ENCODE peak calls at places on chromosomes 16 and 17, in ten cellular contexts. One of them, this sample, is unnamed.

GRCh38 chr17:21286066-21286770 is 1.7 kb downstream of the MAP2K3 start:
- DNase-seq in brain microvascular endothelial cell: peak; percentile 98
- DNase-seq in transverse colon: peak; percentile 92
- DNase-seq in fibroblast of lung: peak; percentile 99
- DNase-seq in GM23338: no peak
- DNase-seq in PC-3: peak; percentile 99
- DNase-seq in HCT116: peak; percentile 81
- DNase-seq in aorta: peak; percentile 97
- DNase-seq in neuronal stem cell: no peak
- DNase-seq in SJCRH30: peak; percentile 94
- DNase-seq in this sample: peak; percentile 91

GRCh38 chr17:5883775-5884665 is 186.2 kb upstream of the WSCD1 start:
- DNase-seq in transverse colon: no peak
- DNase-seq in HCT116: no peak
- DNase-seq in SJCRH30: no peak
- DNase-seq in neuronal stem cell: no peak
- DNase-seq in aorta: no peak
- DNase-seq in brain microvascular endothelial cell: no peak
- DNase-seq in GM23338: no peak
- DNase-seq in PC-3: peak; percentile 90
- DNase-seq in fibroblast of lung: no peak
- DNase-seq in this sample: no peak

GRCh38 chr16:22402191-22402590 is 27.8 kb upstream of the CDR2 start:
- DNase-seq in aorta: no peak
- DNase-seq in GM23338: no peak
- DNase-seq in fibroblast of lung: peak; percentile 44
- DNase-seq in HCT116: no peak
- DNase-seq in SJCRH30: no peak
- DNase-seq in PC-3: peak; percentile 25
- DNase-seq in transverse colon: no peak
- DNase-seq in brain microvascular endothelial cell: no peak
- DNase-seq in neuronal stem cell: no peak
- DNase-seq in this sample: no peak

GRCh38 chr17:51229889-51230288 is 30.0 kb downstream of the MBTD1 start:
- DNase-seq in HCT116: no peak
- DNase-seq in neuronal stem cell: no peak
- DNase-seq in brain microvascular endothelial cell: no peak
- DNase-seq in transverse colon: no peak
- DNase-seq in aorta: no peak
- DNase-seq in PC-3: no peak
- DNase-seq in fibroblast of lung: no peak
- DNase-seq in SJCRH30: no peak
- DNase-seq in GM23338: no peak
- DNase-seq in this sample: no peak

GRCh38 chr16:54632322-54632721 is 298.3 kb upstream of the IRX5 start:
- DNase-seq in transverse colon: no peak
- DNase-seq in fibroblast of lung: no peak
- DNase-seq in brain microvascular endothelial cell: no peak
- DNase-seq in SJCRH30: no peak
- DNase-seq in GM23338: no peak
- DNase-seq in PC-3: no peak
- DNase-seq in aorta: no peak
- DNase-seq in neuronal stem cell: no peak
- DNase-seq in HCT116: no peak
- DNase-seq in this sample: no peak

GRCh38 chr17:82568997-82569393 is 49.5 kb downstream of the FOXK2 start:
- DNase-seq in fibroblast of lung: no peak
- DNase-seq in GM23338: no peak
- DNase-seq in HCT116: no peak
- DNase-seq in brain microvascular endothelial cell: no peak
- DNase-seq in neuronal stem cell: no peak
- DNase-seq in transverse colon: no peak
- DNase-seq in PC-3: no peak
- DNase-seq in aorta: no peak
- DNase-seq in SJCRH30: no peak
- DNase-seq in this sample: no peak

GRCh38 chr17:50542795-50543774 is 3.9 kb upstream of the SPATA20 start:
- DNase-seq in fibroblast of lung: no peak
- DNase-seq in transverse colon: peak; percentile 81
- DNase-seq in brain microvascular endothelial cell: no peak
- DNase-seq in PC-3: peak; percentile 75
- DNase-seq in aorta: no peak
- DNase-seq in SJCRH30: no peak
- DNase-seq in GM23338: no peak
- DNase-seq in HCT116: no peak
- DNase-seq in neuronal stem cell: no peak
- DNase-seq in this sample: peak; percentile 94

GRCh38 chr17:17874478-17874877 is 37.7 kb upstream of the SREBF1 start:
- DNase-seq in transverse colon: no peak
- DNase-seq in HCT116: no peak
- DNase-seq in GM23338: no peak
- DNase-seq in brain microvascular endothelial cell: peak; percentile 17
- DNase-seq in PC-3: peak; percentile 71
- DNase-seq in fibroblast of lung: peak; percentile 78
- DNase-seq in neuronal stem cell: no peak
- DNase-seq in aorta: no peak
- DNase-seq in SJCRH30: peak; percentile 75
- DNase-seq in this sample: no peak

DNA sequence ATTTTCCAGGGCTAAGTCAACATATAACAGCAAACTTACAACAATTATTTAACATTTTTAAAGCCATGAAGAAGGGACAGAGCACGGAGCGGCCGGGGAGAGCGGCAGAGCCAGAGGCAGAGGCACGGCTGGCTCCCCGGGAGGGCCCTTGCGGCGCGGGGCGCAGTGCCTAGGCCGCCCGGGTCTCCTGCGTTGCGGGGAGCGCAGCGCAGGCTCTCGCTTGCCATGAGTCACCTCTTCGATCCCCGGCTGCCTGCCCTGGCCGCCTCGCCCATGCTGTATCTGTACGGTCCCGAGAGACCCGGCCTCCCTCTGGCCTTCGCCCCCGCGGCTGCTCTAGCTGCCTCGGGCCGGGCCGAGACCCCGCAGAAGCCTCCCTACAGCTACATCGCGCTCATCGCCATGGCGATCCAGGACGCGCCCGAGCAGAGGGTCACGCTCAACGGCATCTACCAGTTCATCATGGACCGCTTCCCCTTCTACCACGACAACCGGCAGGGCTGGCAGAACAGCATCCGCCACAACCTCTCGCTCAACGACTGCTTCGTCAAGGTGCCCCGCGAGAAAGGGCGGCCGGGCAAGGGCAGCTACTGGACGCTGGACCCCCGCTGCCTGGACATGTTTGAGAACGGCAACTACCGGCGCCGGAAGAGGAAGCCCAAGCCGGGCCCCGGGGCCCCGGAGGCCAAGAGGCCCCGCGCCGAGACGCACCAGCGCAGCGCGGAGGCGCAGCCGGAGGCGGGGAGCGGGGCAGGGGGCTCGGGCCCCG is at the start of gene FOXL1:
- DNase-seq in brain microvascular endothelial cell: peak; percentile 78
- DNase-seq in fibroblast of lung: peak; percentile 83
- DNase-seq in PC-3: no peak
- DNase-seq in neuronal stem cell: no peak
- DNase-seq in GM23338: peak; percentile 55
- DNase-seq in transverse colon: no peak
- DNase-seq in SJCRH30: peak; percentile 58
- DNase-seq in HCT116: no peak
- DNase-seq in aorta: peak; percentile 73
- DNase-seq in this sample: no peak
- H3K27me3 ChIP-seq in brain microvascular endothelial cell: no peaks in the 10 kb centered on the region
- H3K27me3 ChIP-seq in fibroblast of lung: no peaks in the 10 kb centered on the region
- H3K27me3 ChIP-seq in PC-3: no peaks in the 10 kb centered on the region
- H3K27me3 ChIP-seq in neuronal stem cell: peaks cover 100% of the 10 kb centered on the region
- H3K27me3 ChIP-seq in GM23338: peaks cover 98% of the 10 kb centered on the region
- H3K27me3 ChIP-seq in transverse colon: peaks cover 87% of the 10 kb centered on the region
- H3K27me3 ChIP-seq in SJCRH30: no peaks in the 10 kb centered on the region
- H3K27me3 ChIP-seq in HCT116: no peaks in the 10 kb centered on the region
- H3K27me3 ChIP-seq in aorta: no peaks in the 10 kb centered on the region
- H3K27me3 ChIP-seq in this sample: peaks cover 20% of the 10 kb centered on the region

DNA sequence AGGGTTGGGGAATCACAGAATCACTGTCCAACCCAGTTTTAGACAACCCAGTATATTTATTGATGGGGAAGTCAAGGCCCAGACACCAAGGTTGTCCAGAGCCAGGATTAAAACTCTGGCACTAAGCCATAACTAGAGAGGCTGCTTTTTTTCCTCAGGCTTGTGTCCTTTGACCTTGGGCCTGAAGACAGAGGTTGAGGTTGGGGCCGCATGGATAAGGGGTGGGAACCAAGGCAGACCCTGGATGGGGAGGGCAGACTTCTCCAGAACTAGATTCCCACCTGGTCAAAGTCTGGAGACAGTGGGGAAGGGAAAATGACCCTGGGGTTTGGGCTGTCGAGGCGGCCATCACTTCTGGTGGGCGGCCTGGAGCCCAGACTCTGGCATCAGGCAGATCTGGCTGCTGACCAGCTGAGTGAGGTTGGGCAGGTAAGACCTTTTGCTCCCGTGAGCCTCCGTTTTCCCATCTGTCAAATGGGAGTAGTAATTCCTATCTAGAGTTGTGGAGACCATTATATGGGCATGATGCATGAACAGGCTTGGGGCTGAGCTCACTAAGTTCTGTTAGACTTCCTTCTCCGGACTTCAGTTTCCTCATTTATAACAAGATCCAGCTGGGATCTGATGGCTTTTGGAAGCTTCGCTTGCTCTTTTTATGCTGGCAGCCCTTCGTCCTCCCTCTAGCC is 17.9 kb downstream of the IGFBP4 start:
- DNase-seq in HCT116: no peak
- DNase-seq in aorta: no peak
- DNase-seq in neuronal stem cell: no peak
- DNase-seq in fibroblast of lung: no peak
- DNase-seq in PC-3: peak; percentile 5
- DNase-seq in brain microvascular endothelial cell: no peak
- DNase-seq in GM23338: no peak
- DNase-seq in transverse colon: no peak
- DNase-seq in SJCRH30: no peak
- DNase-seq in this sample: no peak
- H3K27me3 ChIP-seq in HCT116: no peaks in the 10 kb centered on the region
- H3K27me3 ChIP-seq in aorta: no peaks in the 10 kb centered on the region
- H3K27me3 ChIP-seq in neuronal stem cell: no peaks in the 10 kb centered on the region
- H3K27me3 ChIP-seq in fibroblast of lung: no peaks in the 10 kb centered on the region
- H3K27me3 ChIP-seq in PC-3: no peaks in the 10 kb centered on the region
- H3K27me3 ChIP-seq in brain microvascular endothelial cell: no peaks in the 10 kb centered on the region
- H3K27me3 ChIP-seq in GM23338: no peaks in the 10 kb centered on the region
- H3K27me3 ChIP-seq in transverse colon: no peaks in the 10 kb centered on the region
- H3K27me3 ChIP-seq in SJCRH30: no peaks in the 10 kb centered on the region
- H3K27me3 ChIP-seq in this sample: no peaks in the 10 kb centered on the region

GRCh38 chr16:51872536-51872935 is 674.4 kb downstream of the TOX3 start:
- DNase-seq in SJCRH30: no peak
- DNase-seq in brain microvascular endothelial cell: no peak
- DNase-seq in transverse colon: no peak
- DNase-seq in aorta: no peak
- DNase-seq in fibroblast of lung: no peak
- DNase-seq in neuronal stem cell: no peak
- DNase-seq in PC-3: no peak
- DNase-seq in GM23338: no peak
- DNase-seq in HCT116: no peak
- DNase-seq in this sample: no peak

GRCh38 chr16:51864575-51864974 is 682.4 kb downstream of the TOX3 start:
- DNase-seq in GM23338: no peak
- DNase-seq in fibroblast of lung: no peak
- DNase-seq in neuronal stem cell: no peak
- DNase-seq in HCT116: no peak
- DNase-seq in transverse colon: no peak
- DNase-seq in PC-3: no peak
- DNase-seq in brain microvascular endothelial cell: no peak
- DNase-seq in aorta: no peak
- DNase-seq in SJCRH30: no peak
- DNase-seq in this sample: no peak

GRCh38 chr16:51875834-51876725 is 670.9 kb downstream of the TOX3 start:
- DNase-seq in brain microvascular endothelial cell: no peak
- DNase-seq in SJCRH30: peak; percentile 72
- DNase-seq in neuronal stem cell: no peak
- DNase-seq in GM23338: no peak
- DNase-seq in HCT116: no peak
- DNase-seq in fibroblast of lung: no peak
- DNase-seq in transverse colon: no peak
- DNase-seq in aorta: no peak
- DNase-seq in PC-3: no peak
- DNase-seq in this sample: no peak

DNA sequence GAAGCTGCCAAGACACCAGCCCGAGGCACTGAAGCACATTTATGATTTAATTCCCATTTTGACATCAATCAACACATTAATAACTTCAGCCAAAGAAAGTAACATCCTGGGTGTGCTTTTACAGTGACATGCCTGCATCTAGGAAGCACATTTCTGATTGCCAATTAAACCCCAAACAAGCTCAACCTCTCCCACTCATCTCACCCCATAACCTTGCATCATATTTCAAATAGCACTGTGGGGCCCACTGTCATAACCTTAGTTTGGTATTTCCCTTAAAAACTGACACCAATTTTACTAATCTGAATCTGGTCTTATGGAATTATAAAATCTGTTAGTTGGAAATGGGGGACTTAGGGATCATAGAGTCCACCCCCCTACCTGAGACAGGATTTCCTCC is 676.5 kb downstream of the TOX3 start:
- DNase-seq in PC-3: no peak
- DNase-seq in aorta: no peak
- DNase-seq in GM23338: no peak
- DNase-seq in brain microvascular endothelial cell: no peak
- DNase-seq in transverse colon: no peak
- DNase-seq in SJCRH30: no peak
- DNase-seq in HCT116: no peak
- DNase-seq in fibroblast of lung: no peak
- DNase-seq in neuronal stem cell: no peak
- DNase-seq in this sample: no peak
- H3K27me3 ChIP-seq in PC-3: no peaks in the 10 kb centered on the region
- H3K27me3 ChIP-seq in aorta: no peaks in the 10 kb centered on the region
- H3K27me3 ChIP-seq in GM23338: no peaks in the 10 kb centered on the region
- H3K27me3 ChIP-seq in brain microvascular endothelial cell: no peaks in the 10 kb centered on the region
- H3K27me3 ChIP-seq in transverse colon: no peaks in the 10 kb centered on the region
- H3K27me3 ChIP-seq in SJCRH30: no peaks in the 10 kb centered on the region
- H3K27me3 ChIP-seq in HCT116: no peaks in the 10 kb centered on the region
- H3K27me3 ChIP-seq in fibroblast of lung: no peaks in the 10 kb centered on the region
- H3K27me3 ChIP-seq in neuronal stem cell: no peaks in the 10 kb centered on the region
- H3K27me3 ChIP-seq in this sample: no peaks in the 10 kb centered on the region

DNA sequence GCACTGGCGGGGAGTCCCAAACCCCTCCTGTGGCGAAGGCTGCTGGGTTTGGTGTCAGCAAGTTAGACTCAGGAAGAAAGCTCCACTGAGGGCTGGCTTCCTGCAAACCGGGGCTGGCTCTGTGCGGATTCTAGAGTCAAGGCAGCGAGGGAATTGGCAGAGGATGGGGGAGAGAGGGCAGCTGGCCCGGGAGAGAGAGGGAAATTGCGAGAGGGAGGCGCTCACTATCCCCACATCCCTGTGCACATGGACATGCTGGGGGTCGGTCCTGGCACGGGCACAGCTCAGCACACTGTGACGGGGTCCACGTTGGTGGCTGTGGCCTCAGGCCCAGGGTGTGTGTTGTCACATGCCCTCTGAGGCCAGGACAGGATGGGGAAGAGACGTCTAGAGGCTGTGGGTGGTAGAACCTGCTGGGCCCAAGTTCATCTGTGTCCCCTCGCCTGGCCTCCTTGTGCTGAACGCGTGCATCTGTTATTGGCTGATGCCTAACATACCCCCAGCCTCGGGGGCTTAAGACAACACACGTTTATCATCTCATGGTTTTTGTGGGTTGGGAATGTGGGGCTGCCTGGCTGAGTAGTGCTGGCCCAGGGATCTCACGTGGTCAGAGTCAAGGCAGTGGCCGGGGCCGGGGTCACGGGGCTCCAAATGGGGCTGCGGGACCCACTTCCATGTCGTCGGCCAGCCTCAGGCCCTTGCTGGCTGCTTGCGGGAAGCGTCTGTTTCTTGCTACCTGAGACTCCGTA is 16.7 kb upstream of the JPH3 start:
- DNase-seq in HCT116: no peak
- DNase-seq in brain microvascular endothelial cell: no peak
- DNase-seq in PC-3: no peak
- DNase-seq in SJCRH30: no peak
- DNase-seq in GM23338: no peak
- DNase-seq in aorta: peak; percentile 34
- DNase-seq in fibroblast of lung: no peak
- DNase-seq in transverse colon: no peak
- DNase-seq in neuronal stem cell: no peak
- DNase-seq in this sample: no peak
- H3K27me3 ChIP-seq in HCT116: peaks cover 14% of the 10 kb centered on the region
- H3K27me3 ChIP-seq in brain microvascular endothelial cell: peaks cover 3% of the 10 kb centered on the region
- H3K27me3 ChIP-seq in PC-3: peaks cover 8% of the 10 kb centered on the region
- H3K27me3 ChIP-seq in SJCRH30: no peaks in the 10 kb centered on the region
- H3K27me3 ChIP-seq in GM23338: no peaks in the 10 kb centered on the region
- H3K27me3 ChIP-seq in aorta: peaks cover 2% of the 10 kb centered on the region
- H3K27me3 ChIP-seq in fibroblast of lung: peaks cover 9% of the 10 kb centered on the region
- H3K27me3 ChIP-seq in transverse colon: peaks cover 56% of the 10 kb centered on the region
- H3K27me3 ChIP-seq in neuronal stem cell: peaks cover 62% of the 10 kb centered on the region
- H3K27me3 ChIP-seq in this sample: peaks cover 27% of the 10 kb centered on the region

This sample was measured in stomach.